ENCODE peak calls at places on chromosomes 1 and 21, in six cellular contexts. J, L, O, Y, U and A are unnamed samples.

GRCh38 chr21:29258626-29259335 is 39.9 kb upstream of the BACH1 start:
- DNase-seq in L (peak), Y (peak), U (no peak), O (no peak), J (no peak), A (no peak)

GRCh38 chr1:35544976-35545375 is 12.2 kb downstream of the KIAA0319L start:
- DNase-seq in U (peak), J (no peak), Y (no peak), O (peak), L (peak), A (no peak)

GRCh38 chr21:37675202-37675801 is 241.0 kb downstream of the KCNJ6 start:
- DNase-seq in Y (peak), L (peak), J (peak), O (peak), U (no peak), A (peak)

GRCh38 chr1:184664042-184664659 is 90.5 kb downstream of the EDEM3 start:
- DNase-seq in O (peak), Y (peak), J (peak), U (no peak), L (peak), A (peak)

GRCh38 chr1:229640455-229640854 is 14.4 kb downstream of the URB2 start:
- DNase-seq in Y (no peak), O (no peak), J (no peak), L (no peak), U (no peak), A (no peak)

GRCh38 chr21:45017376-45017960 is 56.9 kb upstream of the ADARB1 start:
- DNase-seq in Y (no peak), J (no peak), O (no peak), L (peak), U (no peak), A (no peak)

GRCh38 chr21:39132248-39132647 is 51.0 kb downstream of the PSMG1 start:
- DNase-seq in L (peak), O (no peak), Y (peak), U (no peak), J (no peak), A (no peak)

GRCh38 chr1:87291107-87291506 is 37.6 kb upstream of the LMO4 start:
- DNase-seq in L (peak), Y (peak), O (no peak), J (no peak), U (no peak), A (no peak)

GRCh38 chr1:204419064-204419403 is 7.4 kb upstream of the PPP1R15B start:
- DNase-seq in U (no peak), O (no peak), L (peak), J (peak), Y (peak), A (no peak)

DNA sequence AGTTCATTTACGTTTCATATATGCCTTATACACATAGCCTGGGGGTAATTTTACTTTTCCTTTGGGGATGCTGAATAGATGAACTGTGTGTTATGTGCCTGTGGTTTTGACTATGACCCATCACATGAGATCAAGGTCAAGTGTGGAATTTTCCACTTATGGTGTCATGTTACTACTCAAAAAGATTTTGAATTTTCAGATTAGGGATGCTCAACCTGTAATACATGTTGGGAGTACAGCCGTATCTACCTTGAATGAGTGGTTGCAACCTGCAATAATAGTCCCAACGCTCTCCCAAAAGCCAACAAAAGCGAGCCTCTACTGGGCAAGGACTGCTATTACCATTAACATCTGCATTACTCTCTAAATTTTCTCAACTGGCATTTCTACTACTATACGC is 68.5 kb upstream of the SDC3 start:
- DNase-seq in Y (peak), L (peak), U (no peak), J (no peak), O (no peak), A (no peak)
- TF ChIP-seq CTCF in Y (no peak), L (no peak), U (no peak), J (no peak), O (no peak), A (no peak)

GRCh38 chr1:2203671-2204383 is 9.3 kb upstream of the FAAP20 start:
- DNase-seq in U (no peak), O (no peak), Y (no peak), L (no peak), J (no peak), A (no peak)

GRCh38 chr1:2206813-2207488 is 12.4 kb upstream of the FAAP20 start:
- DNase-seq in L (no peak), Y (no peak), O (no peak), U (no peak), J (no peak), A (no peak)

GRCh38 chr1:2204384-2205190 is 10.0 kb upstream of the FAAP20 start:
- DNase-seq in Y (peak), J (peak), L (peak), O (peak), U (no peak), A (no peak)

GRCh38 chr1:2202843-2203601 is 8.4 kb upstream of the FAAP20 start:
- DNase-seq in L (no peak), Y (no peak), U (no peak), J (no peak), O (no peak), A (no peak)

GRCh38 chr1:2205191-2205952 is 10.8 kb upstream of the FAAP20 start:
- DNase-seq in J (peak), Y (peak), O (peak), L (peak), U (peak), A (peak)
- H3K4me3 ChIP-seq in J (no peak), Y (peak), O (peak), L (peak), U (peak), A (peak)

GRCh38 chr1:9352364-9353140 is 59.9 kb downstream of the SPSB1 start:
- DNase-seq in U (no peak), J (no peak), Y (no peak), O (no peak), L (no peak), A (no peak)
- H3K27ac ChIP-seq in U (peak), J (no peak), Y (no peak), O (no peak), L (no peak), A (no peak)

GRCh38 chr1:220748091-220748934 is at the start of gene MTARC2:
- DNase-seq in J (peak), U (peak), Y (peak), O (peak), L (peak), A (peak)
- TF ChIP-seq CTCF in J (no peak), U (no peak), Y (no peak), O (peak), L (no peak), A (no peak)

GRCh38 chr1:44806704-44807363 is at the start of gene DYNLT4:
- DNase-seq in Y (no peak), U (no peak), J (no peak), L (no peak), O (no peak), A (no peak)

GRCh38 chr1:44808938-44809917 is 905 bp downstream of the BTBD19 start:
- DNase-seq in O (no peak), Y (peak), U (peak), J (peak), L (peak), A (peak)

GRCh38 chr1:44807364-44808062 is 362 bp upstream of the DYNLT4 start:
- DNase-seq in J (peak), Y (peak), L (peak), U (peak), O (peak), A (peak)

GRCh38 chr1:44810101-44810761 is 1.9 kb downstream of the BTBD19 start:
- DNase-seq in J (peak), L (no peak), O (no peak), Y (no peak), U (peak), A (no peak)

GRCh38 chr1:44808063-44808937 is at the start of gene BTBD19:
- DNase-seq in J (peak), Y (peak), U (no peak), O (peak), L (peak), A (peak)
- H3K4me3 ChIP-seq in J (no peak), Y (peak), U (peak), O (peak), L (peak), A (peak)

GRCh38 chr1:86052948-86053698 is 103.4 kb downstream of the COL24A1 start:
- DNase-seq in O (no peak), L (peak), Y (no peak), J (no peak), U (no peak), A (no peak)
- H3K27ac ChIP-seq in O (no peak), L (peak), Y (no peak), J (no peak), U (no peak), A (no peak)

GRCh38 chr1:24570265-24571125 is 14.6 kb downstream of the NCMAP start:
- DNase-seq in U (no peak), Y (no peak), O (no peak), L (no peak), J (no peak), A (no peak)

GRCh38 chr1:24568475-24568874 is 12.6 kb downstream of the NCMAP start:
- DNase-seq in L (no peak), Y (no peak), U (no peak), O (no peak), J (no peak), A (no peak)

GRCh38 chr1:24566266-24566867 is 10.5 kb downstream of the NCMAP start:
- DNase-seq in L (peak), J (no peak), O (no peak), Y (peak), U (no peak), A (no peak)

GRCh38 chr1:24564695-24565094 is 8.8 kb downstream of the NCMAP start:
- DNase-seq in L (no peak), U (no peak), Y (no peak), O (no peak), J (no peak), A (no peak)

GRCh38 chr1:24567792-24568388 is 12.0 kb downstream of the NCMAP start:
- DNase-seq in O (no peak), L (no peak), Y (no peak), J (peak), U (no peak), A (no peak)
- TF ChIP-seq CTCF in O (no peak), L (no peak), Y (no peak), J (peak), U (peak), A (no peak)

DNA sequence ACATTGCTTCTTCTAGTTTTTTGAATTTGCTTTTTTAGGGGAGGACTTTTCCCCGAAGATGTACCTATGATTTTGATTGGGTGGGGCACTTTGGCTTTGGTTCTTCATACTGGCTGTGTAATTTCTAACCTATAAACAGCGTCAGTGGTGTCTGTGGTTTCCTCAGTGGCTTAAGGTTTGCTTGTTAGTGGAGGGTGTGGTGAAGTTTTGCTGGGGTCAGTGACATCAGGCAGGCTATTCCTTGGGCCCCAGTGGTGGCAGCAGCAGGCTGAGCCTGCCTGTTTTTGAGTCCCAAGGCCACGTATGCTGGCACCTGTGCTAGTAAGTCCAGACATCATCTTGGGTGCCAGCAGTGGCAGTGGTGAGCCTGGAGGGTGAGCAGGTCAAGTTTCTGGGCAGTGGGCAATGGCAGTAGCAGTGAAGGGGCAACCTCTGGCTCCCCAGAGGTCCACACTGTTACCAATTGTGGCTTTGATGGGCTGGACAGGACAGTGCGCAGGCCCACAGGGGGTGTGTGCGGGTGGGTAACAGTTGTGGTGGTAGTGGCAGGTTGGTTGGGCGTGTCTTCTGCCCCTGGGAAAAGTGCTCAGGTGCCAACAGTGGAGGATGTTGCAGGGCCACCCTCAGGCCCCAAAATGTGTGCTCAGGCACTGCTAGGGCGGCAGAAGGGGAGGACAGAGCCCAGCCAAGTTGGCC is 54.9 kb upstream of the B3GALT2 start:
- DNase-seq in J (no peak), O (no peak), L (no peak), U (no peak), Y (no peak), A (no peak)
- H3K4me3 ChIP-seq in J (no peak), O (no peak), L (no peak), U (no peak), Y (no peak), A (no peak)